ENCODE peak calls at places on chromosomes 13 and 19, in ten cellular contexts. U, B, J, G, M, H, Q, D, V and Z are unnamed samples. For H3K4me1 and H3K36me3, the result is how much of the 10 kb centered on the place peaks cover.

GRCh38 chr13:28699246-28699645 is 19.5 kb downstream of the SLC46A3 start:
- DNase-seq in U (no peak), B (no peak), J (no peak), G (no peak), M (no peak), H (no peak), Q (no peak), D (no peak), V (no peak), Z (no peak)

GRCh38 chr13:32264407-32264806 is 50.8 kb downstream of the ZAR1L start:
- DNase-seq in U (no peak), B (no peak), J (peak), G (peak), M (peak), H (peak), Q (peak), D (peak), V (no peak), Z (no peak)

GRCh38 chr19:29667390-29667783 is 2.1 kb downstream of the PLEKHF1 start:
- DNase-seq in U (no peak), B (no peak), J (no peak), G (no peak), M (no peak), H (no peak), Q (no peak), D (no peak), V (no peak), Z (no peak)

GRCh38 chr13:36875955-36876354 is 44.1 kb downstream of the SMAD9 start:
- DNase-seq in U (no peak), B (no peak), J (no peak), G (no peak), M (no peak), H (no peak), Q (no peak), D (no peak), V (no peak), Z (no peak)

GRCh38 chr13:97544041-97544765 is 110.2 kb downstream of the RAP2A start:
- DNase-seq in U (no peak), B (no peak), J (no peak), G (peak), M (peak), H (no peak), Q (no peak), D (no peak), V (no peak), Z (no peak)

GRCh38 chr19:4456566-4456842 is 1.1 kb downstream of the UBXN6 start:
- DNase-seq in U (no peak), B (no peak), J (peak), G (peak), M (peak), H (no peak), Q (peak), D (no peak), V (no peak), Z (no peak)

GRCh38 chr13:22517544-22517943 is 663.2 kb upstream of the SGCG start:
- DNase-seq in U (no peak), B (no peak), J (no peak), G (no peak), M (no peak), H (no peak), Q (no peak), D (peak), V (no peak), Z (no peak)

GRCh38 chr13:98200211-98200878 is 23.3 kb upstream of the RNF113B start:
- DNase-seq in U (no peak), B (no peak), J (no peak), G (no peak), M (no peak), H (no peak), Q (no peak), D (no peak), V (no peak), Z (no peak)

GRCh38 chr19:10864538-10864899 is 6.8 kb upstream of the CARM1 start:
- DNase-seq in U (peak), B (peak), J (peak), G (peak), M (peak), H (peak), Q (peak), D (peak), V (peak), Z (peak)

GRCh38 chr13:97430296-97430695 is 3.7 kb upstream of the RAP2A start:
- DNase-seq in U (no peak), B (no peak), J (no peak), G (no peak), M (no peak), H (no peak), Q (no peak), D (no peak), V (no peak), Z (no peak)

GRCh38 chr13:106475852-106476251 is 59.6 kb downstream of the EFNB2 start:
- DNase-seq in U (no peak), B (no peak), J (no peak), G (no peak), M (peak), H (no peak), Q (peak), D (no peak), V (no peak), Z (no peak)

GRCh38 chr19:58392945-58393724 is 2.3 kb upstream of the RNF225 start:
- DNase-seq in U (peak), B (no peak), J (no peak), G (no peak), M (no peak), H (no peak), Q (no peak), D (no peak), V (no peak), Z (no peak)

GRCh38 chr13:39623466-39623865 is 20.5 kb upstream of the LHFPL6 start:
- DNase-seq in U (no peak), B (no peak), J (no peak), G (no peak), M (no peak), H (no peak), Q (no peak), D (no peak), V (no peak), Z (no peak)

GRCh38 chr13:39616087-39616694 is 13.2 kb upstream of the LHFPL6 start:
- DNase-seq in U (no peak), B (peak), J (no peak), G (peak), M (peak), H (no peak), Q (peak), D (no peak), V (no peak), Z (no peak)

DNA sequence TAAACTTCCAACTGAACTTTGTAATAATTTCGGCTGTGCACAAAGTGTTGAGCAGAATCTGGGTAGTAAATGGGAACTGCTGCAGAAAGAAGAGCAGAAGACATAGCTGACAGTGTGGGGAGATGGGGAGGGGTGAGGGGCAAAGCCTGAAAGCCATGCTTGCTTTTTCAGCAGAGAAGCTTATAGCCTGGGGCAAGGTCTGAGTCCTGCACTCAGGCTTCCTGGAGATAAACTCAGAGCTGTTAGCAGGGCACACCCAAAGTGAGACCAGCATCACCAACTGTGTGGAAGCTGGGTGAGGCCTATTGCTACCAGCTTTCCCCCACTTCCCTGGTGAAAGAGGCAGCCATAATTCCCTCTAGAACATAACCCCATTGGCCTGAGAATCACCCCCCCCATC is 15.6 kb upstream of the LHFPL6 start:
- DNase-seq in U (no peak), B (no peak), J (no peak), G (no peak), M (no peak), H (no peak), Q (no peak), D (no peak), V (no peak), Z (no peak)
- TF ChIP-seq CTCF in U (no peak), B (no peak), J (no peak), G (no peak), M (no peak), H (no peak), Q (no peak), D (no peak), V (no peak), Z (no peak)

GRCh38 chr19:2242811-2243210 is 6.2 kb downstream of the SF3A2 start:
- DNase-seq in U (no peak), B (no peak), J (no peak), G (no peak), M (no peak), H (no peak), Q (no peak), D (no peak), V (no peak), Z (no peak)
- H3K4me1 ChIP-seq in U (half or more), B (half or more), J (half or more), G (under half), M (under half), H (half or more), Q (under half), D (under half), V (under half), Z (under half)

GRCh38 chr19:44658069-44658727 is 13.1 kb upstream of the CEACAM19 start:
- DNase-seq in U (no peak), B (no peak), J (no peak), G (no peak), M (no peak), H (no peak), Q (no peak), D (no peak), V (no peak), Z (no peak)

GRCh38 chr19:44657211-44657921 is 13.7 kb downstream of the PVR start:
- DNase-seq in U (no peak), B (peak), J (peak), G (peak), M (peak), H (peak), Q (peak), D (peak), V (peak), Z (peak)

GRCh38 chr19:44649578-44650145 is 6.0 kb downstream of the PVR start:
- DNase-seq in U (no peak), B (no peak), J (no peak), G (no peak), M (no peak), H (no peak), Q (no peak), D (no peak), V (no peak), Z (no peak)

GRCh38 chr19:44653343-44653742 is 9.6 kb downstream of the PVR start:
- DNase-seq in U (no peak), B (no peak), J (no peak), G (no peak), M (no peak), H (no peak), Q (no peak), D (no peak), V (no peak), Z (no peak)

GRCh38 chr19:44653977-44654784 is 10.5 kb downstream of the PVR start:
- DNase-seq in U (no peak), B (peak), J (peak), G (peak), M (peak), H (peak), Q (peak), D (peak), V (peak), Z (peak)
- H3K36me3 ChIP-seq in U (half or more), B (under half), J (half or more), G (half or more), M (under half), H (half or more), Q (half or more), D (under half), V (under half), Z (under half)

GRCh38 chr19:2652504-2653099 is 49.9 kb downstream of the GNG7 start:
- DNase-seq in U (no peak), B (no peak), J (no peak), G (no peak), M (no peak), H (no peak), Q (no peak), D (no peak), V (no peak), Z (no peak)

GRCh38 chr19:2653717-2654584 is 48.5 kb downstream of the GNG7 start:
- DNase-seq in U (no peak), B (no peak), J (no peak), G (no peak), M (no peak), H (no peak), Q (no peak), D (no peak), V (no peak), Z (no peak)

GRCh38 chr19:2650515-2650914 is 52.0 kb downstream of the GNG7 start:
- DNase-seq in U (no peak), B (no peak), J (no peak), G (no peak), M (no peak), H (peak), Q (no peak), D (no peak), V (peak), Z (no peak)

GRCh38 chr19:2656533-2656932 is 46.0 kb downstream of the GNG7 start:
- DNase-seq in U (no peak), B (no peak), J (no peak), G (no peak), M (no peak), H (no peak), Q (no peak), D (no peak), V (no peak), Z (no peak)

DNA sequence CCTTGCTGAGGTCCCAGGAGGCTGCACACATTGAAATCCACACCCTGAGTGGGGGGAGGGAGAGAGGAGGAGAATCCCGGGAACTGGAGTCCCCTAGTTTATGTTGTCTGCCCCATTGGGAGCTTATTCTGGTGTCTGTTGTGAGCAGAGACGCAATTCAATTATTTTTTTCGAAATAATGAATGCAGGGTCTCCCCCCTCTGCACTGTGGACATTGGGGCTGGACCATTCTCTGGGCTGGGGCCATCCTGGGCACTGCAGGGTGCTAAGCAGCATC is 48.0 kb downstream of the GNG7 start:
- DNase-seq in U (no peak), B (no peak), J (no peak), G (no peak), M (no peak), H (no peak), Q (no peak), D (no peak), V (no peak), Z (no peak)
- TF ChIP-seq CTCF in U (no peak), B (no peak), J (no peak), G (no peak), M (no peak), H (no peak), Q (no peak), D (no peak), V (no peak), Z (no peak)

GRCh38 chr19:56964526-56964925 is 124.0 kb upstream of the PEG3 start:
- DNase-seq in U (no peak), B (no peak), J (no peak), G (no peak), M (no peak), H (no peak), Q (no peak), D (no peak), V (no peak), Z (no peak)
- H3K4me1 ChIP-seq in U (under half), B (under half), J (under half), G (under half), M (under half), H (under half), Q (under half), D (under half), V (under half), Z (under half)

GRCh38 chr19:48476176-48476575 is 7.0 kb downstream of the CYTH2 start:
- DNase-seq in U (no peak), B (no peak), J (no peak), G (no peak), M (no peak), H (no peak), Q (no peak), D (no peak), V (no peak), Z (no peak)
- H3K36me3 ChIP-seq in U (half or more), B (under half), J (half or more), G (under half), M (under half), H (half or more), Q (under half), D (under half), V (under half), Z (half or more)

DNA sequence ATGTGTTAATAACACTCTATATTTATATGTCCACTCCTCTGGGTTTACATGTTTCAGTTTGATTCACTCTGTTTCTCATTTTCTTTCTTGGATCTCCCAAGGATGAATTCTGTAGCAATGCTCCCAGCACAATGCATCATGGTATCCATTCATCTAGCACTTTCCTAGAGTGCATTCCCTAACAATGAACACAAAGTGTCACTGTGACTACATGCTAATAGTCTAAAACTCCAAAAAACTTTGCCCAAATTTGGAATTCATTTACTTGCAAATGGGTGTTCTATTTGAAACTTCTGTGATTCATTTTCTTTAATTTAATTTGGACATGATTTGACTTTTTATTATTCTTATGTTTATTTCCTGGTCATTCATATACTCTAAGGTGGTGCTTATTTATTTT is 286.3 kb downstream of the POU4F1 start:
- DNase-seq in U (no peak), B (no peak), J (no peak), G (no peak), M (no peak), H (no peak), Q (peak), D (no peak), V (no peak), Z (no peak)
- TF ChIP-seq CTCF in U (no peak), B (no peak), J (no peak), G (no peak), M (peak), H (peak), Q (peak), D (no peak), V (no peak), Z (no peak)

DNA sequence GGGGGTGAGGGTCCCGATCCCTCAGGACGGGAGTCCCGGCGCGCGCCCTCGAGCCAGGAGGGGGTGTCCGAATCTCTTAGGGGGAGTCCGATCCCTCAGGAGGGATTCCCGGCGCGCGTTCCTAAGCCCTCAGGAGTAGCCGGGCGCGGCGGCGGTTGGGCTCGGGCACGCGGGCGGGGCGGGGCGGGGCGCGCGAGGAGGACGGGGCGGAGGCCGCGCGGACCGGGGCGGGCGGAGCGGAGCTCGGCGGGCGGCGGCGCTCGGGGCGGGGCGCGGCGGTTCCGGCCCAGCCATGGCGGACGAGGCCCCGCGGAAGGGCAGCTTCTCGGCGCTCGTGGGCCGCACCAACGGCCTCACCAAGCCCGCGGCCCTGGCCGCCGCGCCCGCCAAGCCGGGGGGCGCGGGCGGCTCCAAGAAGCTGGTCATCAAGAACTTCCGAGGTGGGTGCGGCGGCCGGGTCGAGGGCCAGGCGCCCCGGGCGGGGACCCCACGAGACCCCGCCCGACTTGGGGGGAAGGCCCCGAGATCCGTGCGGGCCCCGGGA is at the start of gene CUL4A:
- DNase-seq in U (no peak), B (peak), J (peak), G (peak), M (peak), H (peak), Q (peak), D (peak), V (peak), Z (peak)
- H3K4me1 ChIP-seq in U (half or more), B (half or more), J (half or more), G (under half), M (under half), H (half or more), Q (under half), D (under half), V (under half), Z (under half)

GRCh38 chr13:19772306-19772705 is 10.4 kb downstream of the PSPC1 start:
- DNase-seq in U (no peak), B (no peak), J (no peak), G (peak), M (peak), H (no peak), Q (no peak), D (no peak), V (no peak), Z (no peak)
- H3K36me3 ChIP-seq in U (under half), B (under half), J (under half), G (under half), M (under half), H (under half), Q (under half), D (under half), V (under half), Z (under half)

DNA sequence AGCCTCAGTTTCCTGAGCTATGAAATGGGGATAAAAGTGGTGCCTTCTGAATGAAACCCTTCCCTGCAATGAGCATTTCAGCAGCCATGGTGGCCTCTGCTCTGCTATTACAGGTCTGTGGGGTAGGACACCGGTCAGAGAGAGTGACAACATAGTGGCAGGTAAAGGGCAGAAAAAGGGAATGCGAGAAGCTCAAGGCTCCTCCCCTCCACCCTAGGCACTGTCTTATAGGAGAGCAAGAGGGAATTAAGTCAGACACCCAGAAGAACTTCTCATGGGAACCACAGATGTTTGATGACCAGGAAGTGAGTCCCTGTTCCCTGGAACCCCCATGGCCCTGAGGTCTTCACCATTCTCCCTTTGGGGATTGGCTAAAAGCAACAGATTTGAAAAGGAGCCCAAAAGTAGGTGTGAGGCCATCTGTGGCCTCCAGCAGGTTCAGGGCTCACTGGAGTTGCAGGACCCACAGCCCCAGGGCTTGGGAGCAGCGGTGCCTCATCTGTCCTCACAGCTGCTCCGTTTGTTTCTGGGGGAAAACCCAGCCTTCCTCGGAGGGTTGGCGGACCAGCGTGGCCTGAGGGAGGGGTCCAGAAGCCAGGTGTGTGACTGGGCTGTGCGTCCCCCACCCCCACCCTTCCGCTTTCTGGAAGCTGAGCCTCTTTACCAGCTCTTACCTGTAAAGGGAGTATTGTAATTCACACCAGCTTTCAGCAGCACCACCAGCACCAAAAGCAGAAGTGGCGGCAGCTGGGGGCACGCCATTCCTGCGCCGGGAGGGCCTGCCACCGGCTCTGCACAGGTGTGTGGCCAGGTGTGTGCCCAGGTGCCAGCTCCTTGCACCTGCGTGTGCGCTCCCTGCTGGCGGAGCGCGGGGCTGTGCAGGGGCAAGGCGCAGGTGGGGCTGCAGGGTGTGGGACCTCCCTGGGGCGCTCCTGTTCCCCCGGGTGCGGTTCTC is 19.4 kb downstream of the IQCN start:
- DNase-seq in U (no peak), B (peak), J (no peak), G (no peak), M (no peak), H (no peak), Q (peak), D (no peak), V (peak), Z (peak)
- TF ChIP-seq CTCF in U (no peak), B (peak), J (no peak), G (no peak), M (no peak), H (no peak), Q (peak), D (no peak), V (peak), Z (peak)